ENCODE peak calls at places on chromosome 16, in four cellular contexts. P is H1, G is SK-N-SH, R is GM12878. V is an unnamed sample.

GRCh38 chr16:19717319-19717718 is 708 bp downstream of the KNOP1 start:
- DNase-seq in G (no peak), R (no peak), P (no peak), V (no peak)

GRCh38 chr16:67404740-67405226 is 11.5 kb upstream of the TPPP3 start:
- DNase-seq in G (no peak), R (no peak), P (no peak), V (no peak)

GRCh38 chr16:50303041-50303604 is 36.8 kb downstream of the ADCY7 start:
- DNase-seq in R (no peak), G (peak), P (no peak), V (peak)

GRCh38 chr16:54426550-54426843 is 139.9 kb upstream of the IRX3 start:
- DNase-seq in G (no peak), R (no peak), P (no peak), V (no peak)

GRCh38 chr16:21590287-21590686 is 9.1 kb upstream of the METTL9 start:
- DNase-seq in R (no peak), P (no peak), G (no peak), V (no peak)

GRCh38 chr16:68298907-68299515 is 11.7 kb downstream of the SLC7A6OS start:
- DNase-seq in G (no peak), P (no peak), R (no peak), V (peak)

GRCh38 chr16:3980311-3981111 is 100.0 kb upstream of the CREBBP start:
- DNase-seq in P (no peak), G (peak), R (no peak), V (no peak)

GRCh38 chr16:52496051-52496876 is 50.7 kb downstream of the TOX3 start:
- DNase-seq in G (no peak), R (no peak), P (no peak), V (peak)

GRCh38 chr16:48636521-48636920 is 26.5 kb upstream of the N4BP1 start:
- DNase-seq in R (no peak), G (no peak), P (no peak), V (no peak)

GRCh38 chr16:89473791-89474414 is 16.5 kb downstream of the ANKRD11 start:
- DNase-seq in P (no peak), R (no peak), G (no peak), V (no peak)

GRCh38 chr16:86449377-86450095 is 60.8 kb upstream of the FOXF1 start:
- DNase-seq in G (no peak), R (no peak), P (no peak), V (no peak)

GRCh38 chr16:82317411-82318168 is 147.6 kb upstream of the MPHOSPH6 start:
- DNase-seq in R (no peak), P (no peak), G (no peak), V (no peak)

GRCh38 chr16:30745082-30745481 is 3.1 kb upstream of the PHKG2 start:
- DNase-seq in P (no peak), G (no peak), R (no peak), V (peak)

GRCh38 chr16:65884018-65884417 is 482.5 kb upstream of the CDH5 start:
- DNase-seq in G (no peak), P (no peak), R (no peak), V (no peak)

GRCh38 chr16:70746708-70747424 is 54.1 kb downstream of the VAC14 start:
- DNase-seq in P (no peak), G (no peak), R (no peak), V (peak)

GRCh38 chr16:61823326-61823725 is 212.9 kb downstream of the CDH8 start:
- DNase-seq in G (no peak), R (no peak), P (no peak), V (no peak)

GRCh38 chr16:30910427-30911029 is 12.8 kb upstream of the FBXL19 start:
- DNase-seq in R (no peak), P (no peak), G (no peak), V (no peak)

GRCh38 chr16:89737341-89738071 is 16.2 kb downstream of the ZNF276 start:
- DNase-seq in R (no peak), P (no peak), G (no peak), V (no peak)

GRCh38 chr16:66988197-66988788 is at the start of gene CES4A:
- DNase-seq in G (no peak), P (no peak), R (no peak), V (peak)

GRCh38 chr16:64375386-64375980 is 746.4 kb downstream of the CDH11 start:
- DNase-seq in G (no peak), R (no peak), P (no peak), V (no peak)

GRCh38 chr16:82701302-82702022 is 74.7 kb downstream of the CDH13 start:
- DNase-seq in P (no peak), R (no peak), G (no peak), V (no peak)

GRCh38 chr16:58306327-58306726 is 11.5 kb upstream of the PRSS54 start:
- DNase-seq in G (no peak), P (no peak), R (no peak), V (peak)
- TF ChIP-seq TCF12 in G (no peak), P (no peak), R (no peak), V (no peak)

GRCh38 chr16:77782694-77783093 is 5.7 kb upstream of the VAT1L start:
- DNase-seq in R (no peak), P (no peak), G (peak), V (peak)
- TF ChIP-seq TCF12 in R (no peak), P (no peak), G (no peak), V (no peak)

DNA sequence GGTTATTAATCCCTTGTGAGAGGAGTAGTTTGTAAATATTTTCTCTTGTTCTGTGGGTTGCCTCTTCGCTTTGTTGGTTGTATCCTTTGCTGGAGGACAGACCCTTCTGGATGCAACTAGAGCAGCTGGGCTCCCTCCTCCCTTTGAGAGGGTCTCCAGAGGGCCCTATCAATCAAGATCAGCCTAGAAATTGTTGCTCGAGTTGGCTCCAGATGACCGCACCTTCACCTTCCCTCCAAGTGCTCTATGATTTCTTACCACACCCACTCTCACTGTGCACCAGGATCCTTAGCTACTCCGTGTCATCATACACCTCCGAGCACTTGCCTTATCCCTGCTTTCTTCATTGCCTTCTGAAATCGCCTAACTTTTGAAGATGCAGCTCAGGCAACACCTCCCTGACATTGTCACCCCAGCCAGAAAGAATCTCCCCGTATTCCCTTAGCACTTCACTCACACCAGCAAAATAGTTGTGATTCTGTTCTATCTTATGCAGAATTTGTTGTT is 52.7 kb downstream of the ABAT start:
- DNase-seq in R (no peak), P (no peak), G (no peak), V (no peak)
- TF ChIP-seq TCF12 in R (no peak), P (no peak), G (no peak), V (no peak)

DNA sequence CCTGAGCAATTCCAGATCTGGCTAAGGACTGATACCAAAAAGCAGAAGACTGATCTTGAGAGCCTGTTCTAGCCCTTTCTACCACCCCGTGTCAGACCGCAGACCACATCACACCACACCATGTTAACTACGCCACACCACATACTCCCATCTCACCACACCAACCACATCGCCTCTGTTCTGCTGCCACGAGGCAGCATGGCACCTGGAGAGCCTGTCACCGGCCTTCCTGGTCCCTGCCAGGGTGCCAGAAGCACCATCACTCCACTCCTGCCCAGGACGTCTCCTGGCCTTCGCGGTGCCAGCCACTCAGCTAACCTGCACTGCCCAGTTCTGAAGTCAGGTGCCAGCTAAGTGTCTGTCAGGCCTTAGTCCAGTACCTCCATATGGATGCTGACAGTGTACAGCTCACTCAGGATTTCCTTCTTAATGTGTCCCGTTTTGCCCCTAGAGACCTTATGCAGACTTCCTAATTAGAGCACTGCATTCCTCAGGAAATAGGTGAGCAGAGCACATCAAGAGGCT is 37.2 kb upstream of the BCAR1 start:
- DNase-seq in P (no peak), R (peak), G (no peak), V (no peak)
- TF ChIP-seq TCF12 in P (no peak), R (no peak), G (no peak), V (no peak)

DNA sequence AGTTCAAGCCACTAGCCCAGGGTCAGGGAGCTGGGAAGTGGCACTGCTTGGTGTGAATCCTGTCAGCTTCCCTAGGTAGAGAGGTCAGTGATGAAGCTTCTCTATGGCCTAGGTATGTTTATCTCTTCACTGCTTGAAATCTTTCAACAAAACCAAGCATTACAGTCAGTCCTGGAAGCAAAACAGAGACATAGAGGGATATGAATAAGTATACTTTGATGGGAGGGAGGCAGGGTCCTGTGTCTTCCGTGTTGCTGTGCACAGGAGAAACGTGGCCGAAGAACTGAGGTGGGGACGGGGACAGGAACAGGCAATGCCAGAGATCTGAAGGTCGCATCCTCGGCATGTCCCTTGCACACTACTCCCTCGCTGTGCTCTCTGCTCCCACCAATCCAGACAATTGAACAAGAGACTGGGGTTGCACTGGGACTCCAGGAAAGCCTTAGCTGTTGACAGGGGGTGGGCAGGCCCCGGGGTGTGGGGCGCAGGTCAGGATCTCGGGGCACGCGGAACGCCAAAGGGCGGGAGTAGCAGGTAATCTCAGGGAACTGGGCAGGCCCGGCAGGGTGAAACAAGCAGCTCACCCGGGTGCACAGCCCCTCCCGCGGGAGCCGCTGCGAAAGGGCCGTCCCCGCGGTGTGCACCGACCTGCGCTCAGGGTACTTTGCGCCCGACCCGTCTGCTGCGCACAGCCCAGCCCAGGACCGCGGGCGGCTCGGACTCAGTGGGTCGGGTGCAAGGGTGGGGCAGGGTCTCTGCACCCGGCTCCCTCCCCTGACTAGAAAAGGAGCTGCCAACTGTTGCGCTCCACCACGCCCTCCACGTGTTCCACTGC is at the start of gene MT1H:
- DNase-seq in G (no peak), R (no peak), P (no peak), V (no peak)
- TF ChIP-seq TCF12 in G (no peak), R (no peak), P (no peak), V (no peak)

GRCh38 chr16:85301171-85301690 is 189.0 kb upstream of the CIBAR2 start:
- DNase-seq in R (no peak), G (peak), P (no peak), V (no peak)
- TF ChIP-seq TCF12 in R (no peak), G (no peak), P (no peak), V (no peak)

GRCh38 chr16:57077714-57078113 is 14.7 kb upstream of the CPNE2 start:
- DNase-seq in G (no peak), P (no peak), R (no peak), V (no peak)
- TF ChIP-seq TCF12 in G (no peak), P (no peak), R (no peak), V (no peak)

GRCh38 chr16:154223-155030 is 2.0 kb downstream of the HBZ start:
- DNase-seq in R (no peak), P (no peak), G (peak), V (no peak)
- TF ChIP-seq TCF12 in R (no peak), P (no peak), G (no peak), V (no peak)

GRCh38 chr16:81265052-81265451 is 26.6 kb downstream of the BCO1 start:
- DNase-seq in P (no peak), R (no peak), G (no peak), V (no peak)

GRCh38 chr16:81264386-81264785 is 25.9 kb downstream of the BCO1 start:
- DNase-seq in R (no peak), G (no peak), P (no peak), V (no peak)

GRCh38 chr16:81266680-81267095 is 28.2 kb downstream of the BCO1 start:
- DNase-seq in G (no peak), P (no peak), R (no peak), V (no peak)

GRCh38 chr16:81263470-81264200 is 25.1 kb downstream of the BCO1 start:
- DNase-seq in R (no peak), G (no peak), P (no peak), V (no peak)

GRCh38 chr16:81265658-81266451 is 27.4 kb downstream of the BCO1 start:
- DNase-seq in P (no peak), R (no peak), G (no peak), V (no peak)
- TF ChIP-seq TCF12 in P (no peak), R (no peak), G (no peak), V (no peak)

V was measured in HepG2.